ENCODE peak calls at places on chromosomes 6 and 20, in five cellular contexts. One of them, this sample, is unnamed.

GRCh38 chr6:11833626-11834592 is 55.3 kb upstream of the ADTRP start:
- DNase-seq in endothelial cell of umbilical vein: no peak
- DNase-seq in fibroblast of lung: no peak
- DNase-seq in HCT116: no peak
- DNase-seq in GM12878: peak
- DNase-seq in this sample: no peak

GRCh38 chr6:170063431-170063830 is 227.4 kb downstream of the DLL1 start:
- DNase-seq in endothelial cell of umbilical vein: no peak
- DNase-seq in fibroblast of lung: no peak
- DNase-seq in HCT116: no peak
- DNase-seq in GM12878: no peak
- DNase-seq in this sample: no peak

GRCh38 chr20:61297491-61297890 is 45.4 kb downstream of the CDH4 start:
- DNase-seq in endothelial cell of umbilical vein: no peak
- DNase-seq in fibroblast of lung: no peak
- DNase-seq in HCT116: no peak
- DNase-seq in GM12878: no peak
- DNase-seq in this sample: no peak

GRCh38 chr6:90135672-90136071 is 161.0 kb downstream of the BACH2 start:
- DNase-seq in endothelial cell of umbilical vein: no peak
- DNase-seq in fibroblast of lung: peak
- DNase-seq in HCT116: no peak
- DNase-seq in GM12878: no peak
- DNase-seq in this sample: no peak

GRCh38 chr6:138806889-138807288 is 11.0 kb downstream of the ECT2L start:
- DNase-seq in endothelial cell of umbilical vein: no peak
- DNase-seq in fibroblast of lung: no peak
- DNase-seq in HCT116: no peak
- DNase-seq in GM12878: no peak
- DNase-seq in this sample: no peak

GRCh38 chr6:29403801-29404200 is 8.4 kb downstream of the OR12D2 start:
- DNase-seq in endothelial cell of umbilical vein: no peak
- DNase-seq in fibroblast of lung: no peak
- DNase-seq in HCT116: no peak
- DNase-seq in GM12878: no peak
- DNase-seq in this sample: no peak

GRCh38 chr6:133707456-133707855 is 181.5 kb upstream of the TCF21 start:
- DNase-seq in endothelial cell of umbilical vein: peak
- DNase-seq in fibroblast of lung: peak
- DNase-seq in HCT116: no peak
- DNase-seq in GM12878: peak
- DNase-seq in this sample: peak

GRCh38 chr6:43856005-43856765 is 86.2 kb downstream of the VEGFA start:
- DNase-seq in endothelial cell of umbilical vein: peak
- DNase-seq in fibroblast of lung: peak
- DNase-seq in HCT116: peak
- DNase-seq in GM12878: no peak
- DNase-seq in this sample: no peak

GRCh38 chr6:38137609-38138008 is 318.1 kb downstream of the ZFAND3 start:
- DNase-seq in endothelial cell of umbilical vein: no peak
- DNase-seq in fibroblast of lung: no peak
- DNase-seq in HCT116: no peak
- DNase-seq in GM12878: no peak
- DNase-seq in this sample: no peak

GRCh38 chr20:2692036-2692885 is at the start of gene EBF4:
- DNase-seq in endothelial cell of umbilical vein: peak
- DNase-seq in fibroblast of lung: peak
- DNase-seq in HCT116: no peak
- DNase-seq in GM12878: no peak
- DNase-seq in this sample: no peak
- TF ChIP-seq EZH2 in endothelial cell of umbilical vein: peak
- TF ChIP-seq EZH2 in fibroblast of lung: peak
- TF ChIP-seq EZH2 in HCT116: no peak
- TF ChIP-seq EZH2 in GM12878: no peak
- TF ChIP-seq EZH2 in this sample: no peak

GRCh38 chr6:74065713-74066112 is 369.7 kb downstream of the CD109 start:
- DNase-seq in endothelial cell of umbilical vein: no peak
- DNase-seq in fibroblast of lung: no peak
- DNase-seq in HCT116: no peak
- DNase-seq in GM12878: no peak
- DNase-seq in this sample: no peak
- H2AFZ ChIP-seq in endothelial cell of umbilical vein: no peak
- H2AFZ ChIP-seq in fibroblast of lung: no peak
- H2AFZ ChIP-seq in HCT116: no peak
- H2AFZ ChIP-seq in GM12878: no peak
- H2AFZ ChIP-seq in this sample: no peak

GRCh38 chr20:55014766-55015165 is 539.4 kb downstream of the DOK5 start:
- DNase-seq in endothelial cell of umbilical vein: no peak
- DNase-seq in fibroblast of lung: no peak
- DNase-seq in HCT116: no peak
- DNase-seq in GM12878: no peak
- DNase-seq in this sample: no peak
- H3K4me3 ChIP-seq in endothelial cell of umbilical vein: no peak
- H3K4me3 ChIP-seq in fibroblast of lung: no peak
- H3K4me3 ChIP-seq in HCT116: no peak
- H3K4me3 ChIP-seq in GM12878: no peak
- H3K4me3 ChIP-seq in this sample: no peak

GRCh38 chr20:24991897-24992419 is 593 bp downstream of the APMAP start:
- DNase-seq in endothelial cell of umbilical vein: no peak
- DNase-seq in fibroblast of lung: no peak
- DNase-seq in HCT116: no peak
- DNase-seq in GM12878: no peak
- DNase-seq in this sample: peak
- TF ChIP-seq EZH2 in endothelial cell of umbilical vein: no peak
- TF ChIP-seq EZH2 in fibroblast of lung: no peak
- TF ChIP-seq EZH2 in HCT116: no peak
- TF ChIP-seq EZH2 in GM12878: no peak
- TF ChIP-seq EZH2 in this sample: no peak

DNA sequence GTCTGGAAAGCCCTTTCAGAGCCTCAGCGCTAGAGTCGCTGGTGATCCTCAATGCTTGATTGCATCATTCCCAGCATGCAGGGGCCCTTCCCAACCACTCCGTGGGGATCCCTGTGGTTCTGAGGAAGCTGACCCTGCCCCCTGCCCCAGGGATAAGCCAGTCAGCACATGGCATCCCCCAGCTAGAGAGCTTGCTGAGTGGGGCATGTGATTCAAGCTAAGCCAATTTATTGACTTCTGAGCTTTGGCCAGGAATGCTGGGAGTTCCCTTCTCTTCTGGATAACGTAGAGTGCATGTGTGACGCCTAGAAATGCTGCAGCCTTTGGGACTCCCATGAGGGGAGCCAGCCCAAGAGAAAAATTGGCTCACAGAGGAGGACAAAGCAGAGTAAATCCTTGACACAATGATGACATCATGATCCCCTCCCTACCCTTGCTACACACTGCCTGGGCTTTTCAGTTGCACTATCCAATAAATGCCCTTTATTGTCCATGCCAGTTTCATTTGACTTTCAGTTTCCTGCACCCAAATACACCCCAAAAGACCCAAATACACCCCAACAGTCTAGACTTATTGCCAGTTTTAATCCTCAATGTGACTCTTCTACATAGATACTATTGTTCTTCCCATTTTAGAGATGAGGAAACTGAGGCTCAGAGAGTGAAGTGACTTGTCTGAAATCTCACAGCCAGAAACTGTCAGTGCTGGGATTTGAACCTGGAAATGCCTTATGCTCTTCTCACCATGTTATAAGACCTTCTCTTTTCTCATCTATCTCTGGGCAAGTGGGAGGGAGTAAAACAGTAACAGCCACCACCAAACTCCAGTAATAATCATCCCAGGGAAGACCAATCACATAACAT is 34.3 kb downstream of the KCNB1 start:
- DNase-seq in endothelial cell of umbilical vein: no peak
- DNase-seq in fibroblast of lung: peak
- DNase-seq in HCT116: no peak
- DNase-seq in GM12878: no peak
- DNase-seq in this sample: no peak
- H2AFZ ChIP-seq in endothelial cell of umbilical vein: no peak
- H2AFZ ChIP-seq in fibroblast of lung: no peak
- H2AFZ ChIP-seq in HCT116: no peak
- H2AFZ ChIP-seq in GM12878: no peak
- H2AFZ ChIP-seq in this sample: no peak

This sample was measured in DND-41.